ENCODE peak calls at places on chromosome 12, in seven cellular contexts. G is WERI-Rb-1, B is astrocyte of the spinal cord, K is BE2C, F is mammary epithelial cell, E is AG10803, S is dorsolateral prefrontal cortex. J is an unnamed sample.

GRCh38 chr12:50929831-50930230 is 22.5 kb upstream of the HIGD1C start:
- DNase-seq in G (no peak), B (no peak), K (no peak), F (no peak), E (no peak), S (no peak), J (no peak)

GRCh38 chr12:64187370-64187769 is 34.7 kb downstream of the KICS2 start:
- DNase-seq in G (no peak), B (peak), K (no peak), F (peak), E (peak), S (no peak), J (no peak)

GRCh38 chr12:100656806-100657205 is 83.3 kb downstream of the GAS2L3 start:
- DNase-seq in G (no peak), B (no peak), K (no peak), F (no peak), E (no peak), S (no peak), J (no peak)

GRCh38 chr12:10607885-10608458 is 5.4 kb downstream of the MAGOHB start:
- DNase-seq in G (no peak), B (peak), K (peak), F (no peak), E (peak), S (no peak), J (peak)

GRCh38 chr12:83827193-83827592 is 1085.4 kb downstream of the SLC6A15 start:
- DNase-seq in G (no peak), B (no peak), K (peak), F (peak), E (no peak), S (peak), J (no peak)

GRCh38 chr12:117559978-117560377 is 198.6 kb upstream of the NOS1 start:
- DNase-seq in G (no peak), B (no peak), K (no peak), F (no peak), E (no peak), S (no peak), J (no peak)

GRCh38 chr12:49389092-49389703 is 21.9 kb downstream of the SPATS2 start:
- DNase-seq in G (no peak), B (no peak), K (no peak), F (no peak), E (no peak), S (no peak), J (peak)

GRCh38 chr12:97173672-97174385 is 266.8 kb downstream of the NEDD1 start:
- DNase-seq in G (no peak), B (no peak), K (no peak), F (no peak), E (no peak), S (no peak), J (peak)

GRCh38 chr12:56951582-56952339 is 5.6 kb downstream of the RDH16 start:
- DNase-seq in G (no peak), B (no peak), K (no peak), F (no peak), E (no peak), S (no peak), J (no peak)

GRCh38 chr12:108117163-108117849 is 11.8 kb upstream of the WSCD2 start:
- DNase-seq in G (peak), B (no peak), K (peak), F (peak), E (no peak), S (no peak), J (no peak)

GRCh38 chr12:2895511-2895910 is 4.8 kb downstream of the TULP3 start:
- DNase-seq in G (no peak), B (no peak), K (no peak), F (no peak), E (no peak), S (no peak), J (no peak)

GRCh38 chr12:727321-727720 is 25.1 kb upstream of the WNK1 start:
- DNase-seq in G (no peak), B (peak), K (no peak), F (no peak), E (peak), S (no peak), J (no peak)

GRCh38 chr12:125491585-125491984 is 426.4 kb downstream of the AACS start:
- DNase-seq in G (no peak), B (no peak), K (no peak), F (no peak), E (no peak), S (no peak), J (no peak)

GRCh38 chr12:57864811-57865751 is 18.6 kb upstream of the CTDSP2 start:
- DNase-seq in G (no peak), B (peak), K (no peak), F (peak), E (peak), S (peak), J (peak)

GRCh38 chr12:20206410-20206809 is 161.9 kb upstream of the PDE3A start:
- DNase-seq in G (no peak), B (no peak), K (no peak), F (no peak), E (no peak), S (no peak), J (no peak)

GRCh38 chr12:95118138-95118787 is 44.8 kb upstream of the NR2C1 start:
- DNase-seq in G (no peak), B (peak), K (no peak), F (peak), E (peak), S (no peak), J (no peak)

GRCh38 chr12:71024281-71024680 is 103.7 kb upstream of the PTPRR start:
- DNase-seq in G (no peak), B (no peak), K (no peak), F (no peak), E (no peak), S (no peak), J (no peak)

GRCh38 chr12:60845696-60846095 is 1249.9 kb downstream of the SLC16A7 start:
- DNase-seq in G (no peak), B (no peak), K (no peak), F (no peak), E (no peak), S (no peak), J (no peak)

GRCh38 chr12:132955094-132955932 is 793 bp downstream of the ZNF605 start:
- DNase-seq in G (peak), B (peak), K (peak), F (peak), E (peak), S (no peak), J (no peak)

GRCh38 chr12:132284071-132284492 is 45.3 kb downstream of the GALNT9 start:
- DNase-seq in G (peak), B (no peak), K (no peak), F (no peak), E (peak), S (no peak), J (no peak)

GRCh38 chr12:91205791-91206190 is 23.2 kb upstream of the DCN start:
- DNase-seq in G (no peak), B (no peak), K (no peak), F (peak), E (peak), S (no peak), J (no peak)

GRCh38 chr12:108475396-108475795 is 39.7 kb upstream of the FICD start:
- DNase-seq in G (no peak), B (no peak), K (no peak), F (no peak), E (no peak), S (no peak), J (no peak)

GRCh38 chr12:89244536-89244935 is 107.8 kb downstream of the DUSP6 start:
- DNase-seq in G (no peak), B (no peak), K (no peak), F (no peak), E (peak), S (no peak), J (no peak)
- H3K4me3 ChIP-seq in G (no peak), B (no peak), K (no peak), F (no peak), E (no peak), S (no peak), J (no peak)

GRCh38 chr12:53994691-53995310 is 5.2 kb upstream of the HOXC9 start:
- DNase-seq in G (no peak), B (no peak), K (no peak), F (peak), E (no peak), S (no peak), J (peak)

GRCh38 chr12:53995311-53996187 is 4.4 kb upstream of the HOXC9 start:
- DNase-seq in G (no peak), B (no peak), K (peak), F (peak), E (peak), S (no peak), J (peak)

GRCh38 chr12:53996886-53997217 is 3.1 kb upstream of the HOXC9 start:
- DNase-seq in G (no peak), B (no peak), K (no peak), F (no peak), E (no peak), S (no peak), J (no peak)

GRCh38 chr12:53997324-53998173 is 2.4 kb upstream of the HOXC9 start:
- DNase-seq in G (peak), B (no peak), K (peak), F (no peak), E (peak), S (no peak), J (no peak)

DNA sequence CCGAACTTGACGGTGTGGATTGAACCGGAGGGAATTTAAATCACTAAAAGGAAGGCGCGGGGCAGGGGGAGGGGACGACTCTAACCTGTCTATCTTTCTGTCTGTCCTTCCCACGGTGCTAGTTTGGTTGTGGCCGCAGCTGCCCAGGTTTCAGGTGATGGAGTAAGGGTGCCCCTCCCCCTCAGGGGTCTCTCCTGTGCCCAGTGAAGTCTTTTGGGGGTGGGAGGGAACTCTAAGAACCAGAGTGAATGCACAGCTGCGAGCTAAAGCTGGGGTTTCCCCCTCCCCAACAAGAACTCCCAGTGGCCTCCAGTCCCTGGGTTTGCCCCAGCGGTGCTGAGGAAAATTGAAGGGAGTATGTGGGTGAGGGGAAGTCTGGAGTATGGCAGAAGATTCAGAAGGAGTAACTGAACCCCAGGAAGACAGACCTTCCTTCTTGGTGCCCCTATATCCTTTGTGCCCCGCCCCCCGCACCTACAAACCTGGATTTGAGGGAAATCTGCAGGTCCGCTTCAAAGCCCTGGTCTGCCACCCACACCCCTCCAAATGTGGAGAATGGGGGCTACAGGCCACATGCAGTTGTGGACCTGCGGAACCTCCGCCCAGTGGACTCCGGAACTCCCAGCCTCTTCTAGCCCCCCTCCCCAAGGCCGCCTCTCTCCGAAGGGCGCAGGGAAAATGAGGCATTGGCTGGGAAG is 3.6 kb upstream of the HOXC9 start:
- DNase-seq in G (no peak), B (no peak), K (no peak), F (no peak), E (no peak), S (no peak), J (no peak)
- H3K4me3 ChIP-seq in G (peak), B (peak), K (peak), F (no peak), E (peak), S (peak), J (peak)

GRCh38 chr12:111444314-111444705 is 38.6 kb downstream of the SH2B3 start:
- DNase-seq in G (no peak), B (peak), K (no peak), F (peak), E (peak), S (no peak), J (no peak)

GRCh38 chr12:111446044-111446581 is 40.4 kb downstream of the SH2B3 start:
- DNase-seq in G (peak), B (no peak), K (peak), F (no peak), E (peak), S (peak), J (peak)

GRCh38 chr12:111446631-111447570 is 41.2 kb downstream of the SH2B3 start:
- DNase-seq in G (no peak), B (no peak), K (no peak), F (no peak), E (no peak), S (peak), J (peak)

GRCh38 chr12:111444706-111445310 is 39.1 kb downstream of the SH2B3 start:
- DNase-seq in G (peak), B (no peak), K (peak), F (no peak), E (peak), S (peak), J (peak)

GRCh38 chr12:111445311-111446043 is 39.8 kb downstream of the SH2B3 start:
- DNase-seq in G (no peak), B (no peak), K (no peak), F (no peak), E (no peak), S (no peak), J (peak)
- H3K4me3 ChIP-seq in G (no peak), B (no peak), K (no peak), F (no peak), E (no peak), S (no peak), J (no peak)

GRCh38 chr12:80715850-80716249 is 862 bp upstream of the MYF5 start:
- DNase-seq in G (no peak), B (no peak), K (no peak), F (no peak), E (no peak), S (no peak), J (no peak)

GRCh38 chr12:80714846-80715245 is 1.9 kb upstream of the MYF5 start:
- DNase-seq in G (no peak), B (no peak), K (no peak), F (no peak), E (no peak), S (no peak), J (no peak)

GRCh38 chr12:80712866-80713265 is 3.8 kb upstream of the MYF5 start:
- DNase-seq in G (no peak), B (no peak), K (no peak), F (no peak), E (no peak), S (no peak), J (no peak)

GRCh38 chr12:80713419-80713818 is 3.3 kb upstream of the MYF5 start:
- DNase-seq in G (no peak), B (no peak), K (no peak), F (no peak), E (no peak), S (no peak), J (no peak)

DNA sequence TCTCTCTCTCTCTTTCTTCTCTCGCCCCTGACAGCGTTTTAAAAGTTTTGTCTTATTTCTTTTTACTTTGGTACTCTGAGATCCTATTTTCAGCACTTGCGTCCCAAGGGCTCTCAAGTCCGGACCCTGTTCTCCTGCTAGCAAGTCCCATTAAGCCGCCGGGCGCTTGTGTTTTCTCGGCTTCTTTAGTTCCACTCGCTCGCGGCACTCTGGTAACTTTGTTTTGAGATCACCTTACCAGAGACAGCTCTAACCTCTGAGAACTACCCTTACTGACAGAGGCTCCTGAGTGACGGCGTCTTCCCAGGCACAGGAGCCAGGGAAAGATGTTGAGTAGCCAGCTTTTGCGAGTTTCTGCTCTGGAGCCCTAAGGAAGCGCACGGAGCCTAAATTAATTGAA is 2.7 kb upstream of the MYF5 start:
- DNase-seq in G (no peak), B (peak), K (no peak), F (no peak), E (no peak), S (no peak), J (peak)
- H3K4me3 ChIP-seq in G (no peak), B (peak), K (no peak), F (no peak), E (no peak), S (peak), J (no peak)

GRCh38 chr12:75982974-75983660 is 48.5 kb downstream of the PHLDA1 start:
- DNase-seq in G (no peak), B (no peak), K (no peak), F (no peak), E (no peak), S (no peak), J (no peak)
- H3K4me3 ChIP-seq in G (no peak), B (no peak), K (no peak), F (no peak), E (peak), S (no peak), J (no peak)

GRCh38 chr12:65657635-65658034 is 166.6 kb upstream of the HMGA2 start:
- DNase-seq in G (no peak), B (peak), K (no peak), F (no peak), E (no peak), S (no peak), J (no peak)
- H3K4me3 ChIP-seq in G (no peak), B (no peak), K (no peak), F (no peak), E (no peak), S (no peak), J (no peak)

GRCh38 chr12:78700565-78700964 is 164.0 kb upstream of the SYT1 start:
- DNase-seq in G (no peak), B (no peak), K (no peak), F (no peak), E (no peak), S (no peak), J (no peak)
- H3K4me3 ChIP-seq in G (no peak), B (no peak), K (no peak), F (no peak), E (no peak), S (no peak), J (no peak)

DNA sequence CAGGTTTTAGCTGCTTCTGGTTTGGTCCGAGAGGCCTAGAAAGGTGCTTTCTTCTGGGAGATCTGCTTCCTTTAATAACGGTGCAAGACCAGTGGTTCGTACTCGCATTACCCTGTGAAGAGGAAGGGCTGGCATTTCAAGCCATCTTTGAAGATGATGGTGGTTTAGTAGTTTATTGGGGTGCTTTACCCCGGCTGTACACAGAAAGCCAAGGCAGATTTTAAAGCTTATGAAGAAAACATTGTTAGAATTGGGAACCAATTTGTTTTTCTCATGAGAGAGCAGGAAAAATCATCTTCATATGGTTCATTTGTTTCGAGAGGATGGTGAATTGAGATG is 3.6 kb downstream of the CCND2 start:
- DNase-seq in G (no peak), B (no peak), K (no peak), F (no peak), E (no peak), S (no peak), J (no peak)
- H3K4me3 ChIP-seq in G (no peak), B (no peak), K (no peak), F (no peak), E (no peak), S (peak), J (no peak)